ENCODE peak calls at places on chromosomes 13 and 19, in five cellular contexts. Z is choroid plexus epithelial cell, P is Calu3, Y is AG04450, T is progenitor cell of endocrine pancreas. X is an unnamed sample.

GRCh38 chr13:27170521-27171243 is 929 bp downstream of the USP12 start:
- DNase-seq in Z (peak; percentile 60), P (no peak), Y (no peak), T (peak; percentile 63), X (no peak)

GRCh38 chr19:6888967-6889366 is 1.6 kb downstream of the ADGRE1 start:
- DNase-seq in Z (no peak), P (no peak), Y (no peak), T (no peak), X (no peak)

GRCh38 chr19:2123682-2124387 is 27.1 kb downstream of the IZUMO4 start:
- DNase-seq in Z (peak; percentile 15), P (peak; percentile 5), Y (no peak), T (no peak), X (no peak)

GRCh38 chr19:7870571-7871279 is 3.5 kb downstream of the PRR36 start:
- DNase-seq in Z (peak; percentile 47), P (peak; percentile 65), Y (no peak), T (no peak), X (no peak)

GRCh38 chr19:28466107-28467045 is 746.6 kb downstream of the UQCRFS1 start:
- DNase-seq in Z (peak; percentile 78), P (peak; percentile 85), Y (no peak), T (peak; percentile 61), X (no peak)

GRCh38 chr13:109602356-109602755 is 184.0 kb downstream of the IRS2 start:
- DNase-seq in Z (peak; percentile 43), P (no peak), Y (no peak), T (no peak), X (no peak)

GRCh38 chr19:12940897-12941296 is 2.5 kb downstream of the CALR start:
- DNase-seq in Z (no peak), P (no peak), Y (no peak), T (no peak), X (no peak)

GRCh38 chr19:2239771-2240770 is 3.4 kb downstream of the SF3A2 start:
- DNase-seq in Z (peak; percentile 53), P (no peak), Y (no peak), T (no peak), X (no peak)

GRCh38 chr19:20321139-20321656 is 154.2 kb downstream of the ZNF486 start:
- DNase-seq in Z (no peak), P (no peak), Y (no peak), T (no peak), X (no peak)

GRCh38 chr13:112101360-112101930 is 34.5 kb downstream of the SOX1 start:
- DNase-seq in Z (no peak), P (no peak), Y (no peak), T (no peak), X (no peak)

GRCh38 chr19:1471514-1472107 is 7.4 kb downstream of the C19orf25 start:
- DNase-seq in Z (no peak), P (no peak), Y (no peak), T (no peak), X (no peak)

GRCh38 chr19:11814707-11815050 is 606 bp downstream of the ZNF440 start:
- DNase-seq in Z (peak; percentile 51), P (peak; percentile 39), Y (no peak), T (no peak), X (no peak)

GRCh38 chr13:28059214-28059613 is 41.2 kb downstream of the FLT3 start:
- DNase-seq in Z (peak; percentile 45), P (peak; percentile 48), Y (no peak), T (no peak), X (no peak)

GRCh38 chr13:38570706-38571105 is 116.2 kb upstream of the FREM2 start:
- DNase-seq in Z (no peak), P (no peak), Y (no peak), T (no peak), X (no peak)

GRCh38 chr13:94028234-94029145 is 451.0 kb downstream of the DCT start:
- DNase-seq in Z (peak; percentile 12), P (no peak), Y (no peak), T (no peak), X (no peak)

GRCh38 chr13:20438801-20439200 is 86.9 kb downstream of the CRYL1 start:
- DNase-seq in Z (no peak), P (no peak), Y (no peak), T (no peak), X (no peak)

GRCh38 chr13:35140831-35141230 is 198.8 kb downstream of the NBEA start:
- DNase-seq in Z (no peak), P (no peak), Y (no peak), T (no peak), X (no peak)

GRCh38 chr19:56309511-56310185 is 5.0 kb downstream of the ZSCAN5A start:
- DNase-seq in Z (peak; percentile 67), P (peak; percentile 73), Y (no peak), T (peak; percentile 45), X (no peak)

GRCh38 chr19:927044-927706 is 1.3 kb downstream of the ARID3A start:
- DNase-seq in Z (peak; percentile 64), P (no peak), Y (no peak), T (no peak), X (no peak)

GRCh38 chr19:46288896-46289588 is 7.8 kb upstream of the HIF3A start:
- DNase-seq in Z (peak; percentile 97), P (no peak), Y (peak; percentile 71), T (no peak), X (no peak)

GRCh38 chr19:3275583-3276340 is 51.3 kb downstream of the CELF5 start:
- DNase-seq in Z (peak; percentile 84), P (peak; percentile 81), Y (peak; percentile 11), T (peak; percentile 55), X (no peak)
- TF ChIP-seq CTCF in Z (no peak), P (peak; percentile 54), Y (no peak), T (peak; percentile 64), X (peak; percentile 54)

GRCh38 chr19:33722456-33723239 is 74.0 kb upstream of the KCTD15 start:
- DNase-seq in Z (no peak), P (no peak), Y (no peak), T (no peak), X (no peak)

GRCh38 chr19:33720155-33720493 is 76.5 kb upstream of the KCTD15 start:
- DNase-seq in Z (no peak), P (no peak), Y (no peak), T (no peak), X (no peak)

GRCh38 chr19:33721735-33722297 is 74.9 kb upstream of the KCTD15 start:
- DNase-seq in Z (no peak), P (no peak), Y (no peak), T (no peak), X (no peak)

GRCh38 chr19:33719366-33720154 is 77.1 kb upstream of the KCTD15 start:
- DNase-seq in Z (no peak), P (no peak), Y (no peak), T (no peak), X (no peak)

DNA sequence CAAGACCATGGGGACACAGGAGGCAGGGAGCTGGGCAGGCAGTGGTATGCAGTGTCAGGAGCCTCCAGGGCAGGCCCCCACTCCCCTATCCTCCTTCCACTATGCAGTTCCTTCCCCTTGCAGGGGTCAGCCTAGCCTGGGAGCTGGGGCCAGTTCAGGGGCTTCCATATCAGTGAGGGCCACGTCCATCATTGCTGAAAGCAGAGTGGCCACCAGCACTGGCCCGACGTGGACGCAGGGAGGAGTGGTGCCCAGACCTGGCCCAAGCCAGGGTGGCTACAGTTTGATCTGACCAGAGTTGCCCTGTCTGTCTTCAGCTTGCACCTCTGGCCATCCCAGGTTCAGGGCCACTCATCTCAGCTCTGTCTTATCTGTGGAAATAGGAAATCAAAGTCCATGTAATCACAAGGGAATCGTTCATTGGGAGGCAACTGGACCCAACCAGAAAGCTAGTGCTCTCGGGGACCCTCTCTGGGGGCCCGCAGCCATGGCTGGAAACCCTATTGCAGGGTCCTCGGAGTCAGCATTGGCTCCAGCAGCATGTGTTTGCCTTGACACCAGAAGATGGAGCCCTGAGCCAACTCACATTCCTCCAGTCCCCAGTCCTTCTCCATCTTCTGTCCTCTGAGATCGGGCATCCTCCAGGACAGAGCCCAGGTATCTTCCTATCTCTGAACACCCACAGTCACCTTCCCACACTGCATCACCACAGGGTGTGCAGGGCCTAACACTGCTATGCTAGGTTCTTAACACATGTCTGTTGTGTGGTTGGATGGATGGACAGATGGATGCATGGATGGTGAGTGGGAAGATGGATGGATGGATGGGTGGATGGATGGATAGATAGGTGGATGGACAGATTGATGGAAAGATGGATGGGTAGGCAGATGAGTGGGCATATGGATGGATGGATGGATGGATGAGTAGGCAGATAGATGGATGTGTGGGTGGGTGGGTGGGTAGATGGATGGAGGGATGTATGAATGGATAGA is 75.7 kb upstream of the KCTD15 start:
- DNase-seq in Z (no peak), P (no peak), Y (no peak), T (no peak), X (no peak)
- TF ChIP-seq CTCF in Z (no peak), P (no peak), Y (peak; percentile 8), T (peak; percentile 38), X (no peak)

GRCh38 chr19:47422417-47423163 is 3.3 kb upstream of the MEIS3 start:
- DNase-seq in Z (no peak), P (no peak), Y (no peak), T (no peak), X (no peak)
- TF ChIP-seq CTCF in Z (no peak), P (no peak), Y (no peak), T (no peak), X (no peak)

GRCh38 chr13:71067164-71067815 is 799.7 kb downstream of the DACH1 start:
- DNase-seq in Z (peak; percentile 2), P (no peak), Y (no peak), T (no peak), X (no peak)
- TF ChIP-seq CTCF in Z (no peak), P (no peak), Y (no peak), T (peak; percentile 50), X (no peak)

X was measured in epithelial cell of proximal tubule.